ENCODE peak calls at places on chromosomes 16 and 17, in four cellular contexts. J is GM12878, B is esophagus muscularis mucosa, Z is SK-N-SH. Y is an unnamed sample.
A peak's percentile ranks its signal among the peaks of the same experiment; 100 is the strongest.

GRCh38 chr16:13483121-13483520 is 436.8 kb upstream of the ERCC4 start:
- DNase-seq in J (no peak), B (no peak), Z (no peak), Y (no peak)

GRCh38 chr17:83036193-83036592 is 43.2 kb upstream of the METRNL start:
- DNase-seq in J (no peak), B (no peak), Z (no peak), Y (no peak)

GRCh38 chr16:7497667-7498066 is 165.0 kb downstream of the RBFOX1 start:
- DNase-seq in J (no peak), B (no peak), Z (no peak), Y (no peak)

GRCh38 chr17:75032896-75033294 is 13.9 kb downstream of the ATP5PD start:
- DNase-seq in J (no peak), B (no peak), Z (no peak), Y (no peak)

GRCh38 chr16:57245472-57246113 is 534 bp downstream of the ARL2BP start:
- DNase-seq in J (no peak), B (no peak), Z (peak; percentile 62), Y (no peak)

GRCh38 chr17:37088459-37088858 is 139.7 kb downstream of the AATF start:
- DNase-seq in J (no peak), B (no peak), Z (no peak), Y (no peak)

GRCh38 chr16:83070416-83071199 is 443.8 kb downstream of the CDH13 start:
- DNase-seq in J (no peak), B (no peak), Z (no peak), Y (no peak)

GRCh38 chr17:16255481-16255901 is 38.5 kb downstream of the PIGL start:
- DNase-seq in J (no peak), B (no peak), Z (no peak), Y (no peak)

GRCh38 chr16:8816967-8817662 is 19.5 kb downstream of the PMM2 start:
- DNase-seq in J (no peak), B (no peak), Z (no peak), Y (no peak)

GRCh38 chr17:79136596-79136995 is 62.0 kb downstream of the ENGASE start:
- DNase-seq in J (no peak), B (no peak), Z (peak; percentile 80), Y (no peak)

DNA sequence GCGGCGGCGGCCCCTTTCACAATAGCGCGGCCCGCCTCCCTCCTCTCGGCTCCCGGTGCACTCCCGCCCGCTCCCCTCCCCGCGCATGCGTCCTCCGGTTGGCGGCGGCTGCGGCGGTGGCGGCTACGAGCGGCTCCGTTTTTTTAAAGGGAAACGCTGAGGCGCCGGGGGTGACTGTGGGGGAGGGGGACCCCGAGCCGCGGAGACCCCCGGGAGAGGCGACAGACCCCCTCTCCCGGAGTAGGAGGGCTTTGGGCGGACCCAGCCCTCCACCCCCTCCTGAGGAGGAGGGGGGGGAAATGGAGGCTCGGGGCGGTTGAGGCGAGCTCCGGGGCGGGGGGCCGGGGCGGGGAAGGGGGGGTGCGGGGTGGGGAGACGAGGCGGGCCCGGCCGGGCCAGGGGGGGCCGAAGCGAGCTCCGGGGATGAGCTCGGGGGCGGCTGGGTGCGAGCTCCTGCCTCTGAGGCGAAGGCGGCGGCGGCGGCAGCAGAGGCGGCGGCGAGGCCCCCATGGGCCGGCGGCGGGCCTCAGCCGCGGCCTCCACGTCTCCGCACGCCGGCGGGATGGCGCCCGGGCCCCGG is at the start of gene MSL1:
- DNase-seq in J (no peak), B (peak; percentile 96), Z (peak; percentile 98), Y (peak; percentile 96)
- TF ChIP-seq EP300 in J (no peak), B (no peak), Z (no peak), Y (no peak)

GRCh38 chr16:86455116-86455515 is 55.2 kb upstream of the FOXF1 start:
- DNase-seq in J (no peak), B (no peak), Z (no peak), Y (no peak)

GRCh38 chr16:86458457-86458777 is 51.9 kb upstream of the FOXF1 start:
- DNase-seq in J (no peak), B (no peak), Z (no peak), Y (no peak)

GRCh38 chr16:86459266-86459665 is 51.1 kb upstream of the FOXF1 start:
- DNase-seq in J (no peak), B (no peak), Z (no peak), Y (no peak)

GRCh38 chr16:86455609-86456008 is 54.7 kb upstream of the FOXF1 start:
- DNase-seq in J (no peak), B (no peak), Z (no peak), Y (no peak)

GRCh38 chr16:86457621-86458456 is 52.5 kb upstream of the FOXF1 start:
- DNase-seq in J (no peak), B (peak; percentile 95), Z (no peak), Y (no peak)
- TF ChIP-seq EP300 in J (no peak), B (peak; percentile 73), Z (no peak), Y (peak; percentile 68)

DNA sequence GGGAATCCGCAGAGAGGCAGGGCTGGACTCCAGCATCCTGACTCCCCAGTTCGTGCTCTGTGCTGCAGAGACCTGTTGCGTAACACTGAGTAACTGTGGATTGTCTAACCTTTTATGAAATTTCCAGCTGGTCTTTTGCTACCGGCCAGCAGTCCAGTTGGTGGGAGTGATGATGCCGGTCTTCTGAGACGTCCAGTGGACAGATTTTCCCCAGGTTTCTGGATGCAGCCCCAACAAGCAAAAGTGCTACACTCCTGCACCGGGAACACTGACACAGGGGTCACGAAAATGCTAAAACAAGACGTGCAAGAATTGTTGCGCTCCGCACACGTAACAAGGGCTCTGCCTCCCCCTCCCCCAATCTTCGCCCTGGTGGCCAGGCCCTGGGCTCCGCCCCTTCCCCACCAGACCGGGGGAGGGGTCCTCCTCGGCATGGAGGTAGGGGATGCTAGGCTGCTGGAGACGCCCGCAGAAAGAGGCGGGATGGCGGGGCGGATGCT is 701 bp upstream of the MRC2 start:
- DNase-seq in J (no peak), B (no peak), Z (peak; percentile 88), Y (no peak)
- TF ChIP-seq EP300 in J (no peak), B (no peak), Z (no peak), Y (no peak)

GRCh38 chr17:39200957-39201510 is 951 bp downstream of the RPL19 start:
- DNase-seq in J (no peak), B (no peak), Z (no peak), Y (no peak)

GRCh38 chr17:39197380-39198185 is at the start of gene CACNB1:
- DNase-seq in J (no peak), B (no peak), Z (peak; percentile 95), Y (peak; percentile 86)

GRCh38 chr17:39199673-39199985 is 454 bp upstream of the RPL19 start:
- DNase-seq in J (no peak), B (no peak), Z (no peak), Y (no peak)

GRCh38 chr17:39198186-39198566 is 707 bp upstream of the CACNB1 start:
- DNase-seq in J (no peak), B (no peak), Z (no peak), Y (no peak)

DNA sequence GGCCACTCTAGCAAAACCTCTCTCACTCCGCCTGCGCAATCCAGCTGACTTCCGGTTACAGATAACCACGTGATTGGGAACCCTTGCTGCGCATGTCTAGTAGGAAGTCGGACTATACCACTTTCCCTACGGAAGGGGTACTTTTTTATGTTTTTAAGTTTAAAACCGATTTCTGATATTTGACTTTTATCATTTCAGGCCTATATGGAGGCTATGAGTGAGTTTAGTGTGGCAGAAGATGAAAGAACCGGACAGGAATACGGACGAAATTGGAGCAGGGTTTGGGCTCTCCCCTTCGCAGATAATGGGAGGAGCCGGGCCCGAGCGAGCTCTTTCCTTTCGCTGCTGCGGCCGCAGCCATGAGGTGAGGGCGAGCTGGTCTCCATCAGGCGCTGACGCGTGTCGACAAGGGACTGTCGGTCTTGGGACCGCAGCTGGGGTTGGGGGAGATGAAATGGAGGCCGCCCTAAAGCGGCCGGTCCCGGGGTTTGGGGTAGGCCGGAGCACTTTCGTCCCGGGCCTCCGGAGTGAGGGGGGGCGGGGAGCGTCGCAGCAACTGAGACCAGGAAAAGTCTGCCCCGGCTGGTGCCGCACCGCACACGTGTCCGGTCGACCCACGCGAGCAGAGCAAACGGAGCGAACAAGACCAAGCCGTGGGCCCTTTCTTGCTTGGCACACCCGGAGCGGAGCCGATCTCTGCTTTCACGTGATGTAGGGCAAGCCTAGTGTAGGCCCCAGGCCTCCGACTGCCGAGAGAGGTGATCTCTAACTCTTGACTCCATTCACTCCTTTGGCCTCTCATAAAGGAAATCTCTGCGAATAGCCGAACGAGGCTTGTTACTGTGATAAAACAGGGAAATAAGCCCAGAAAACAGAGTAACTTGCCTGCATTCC is at the start of gene RPL19:
- DNase-seq in J (peak; percentile 81), B (peak; percentile 98), Z (peak; percentile 92), Y (peak; percentile 96)
- TF ChIP-seq EP300 in J (no peak), B (no peak), Z (peak; percentile 49), Y (no peak)

DNA sequence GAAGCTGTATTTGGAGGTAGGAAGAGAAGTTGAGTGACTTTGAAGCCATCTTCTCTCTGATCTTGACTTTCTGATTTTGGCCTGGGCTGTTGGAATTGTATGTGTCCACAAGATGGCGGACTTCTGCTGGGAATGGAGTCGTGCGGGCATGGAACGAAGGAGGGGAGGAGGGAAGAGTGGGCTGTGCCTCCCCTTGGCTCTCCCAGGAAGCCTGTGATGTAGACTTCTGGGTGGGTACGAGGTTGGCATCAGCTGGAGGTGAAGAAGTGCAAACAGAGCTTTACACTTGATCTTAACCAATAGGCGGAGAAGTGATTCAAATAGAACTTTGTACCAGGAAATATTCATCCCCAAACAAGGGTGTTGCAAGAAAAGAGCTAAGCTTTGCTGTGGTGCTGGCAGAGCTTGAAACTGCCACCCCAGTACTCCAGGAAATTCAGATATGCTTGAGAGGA is 7.4 kb upstream of the TMEM220 start:
- DNase-seq in J (no peak), B (no peak), Z (peak; percentile 82), Y (peak; percentile 83)
- TF ChIP-seq EP300 in J (no peak), B (no peak), Z (no peak), Y (no peak)

Y was measured in suprapubic skin.